ENCODE peak calls at places on chromosomes 4 and X, in four cellular contexts. J is GDM1, G is nucleus accumbens, N is coronary artery. T is an unnamed sample.

GRCh38 chr4:113636877-113637276 is 124.7 kb downstream of the CAMK2D start:
- DNase-seq in N (no peak), G (no peak), J (peak), T (no peak)

GRCh38 chrX:10636337-10636736 is 16.0 kb upstream of the MID1 start:
- DNase-seq in N (no peak), J (no peak), G (peak), T (no peak)

GRCh38 chr4:145473203-145473602 is 8.4 kb upstream of the SMAD1 start:
- DNase-seq in N (no peak), G (no peak), J (no peak), T (no peak)

GRCh38 chr4:185936650-185937376 is 124.8 kb upstream of the SORBS2 start:
- DNase-seq in G (peak), J (no peak), N (no peak), T (no peak)

GRCh38 chr4:125780159-125780558 is 465.4 kb downstream of the FAT4 start:
- DNase-seq in N (no peak), J (no peak), G (no peak), T (no peak)

GRCh38 chrX:17689971-17690409 is 47.3 kb upstream of the SCML1 start:
- DNase-seq in G (peak), N (no peak), J (peak), T (peak)

GRCh38 chr4:177105526-177105925 is 204.1 kb upstream of the NEIL3 start:
- DNase-seq in G (no peak), J (no peak), N (no peak), T (no peak)

GRCh38 chrX:101482296-101482695 is 3.0 kb upstream of the ARMCX4 start:
- DNase-seq in N (no peak), J (no peak), G (no peak), T (no peak)

GRCh38 chr4:109378076-109378475 is 55.5 kb upstream of the SEC24B start:
- DNase-seq in N (no peak), G (no peak), J (no peak), T (no peak)

GRCh38 chrX:71128915-71129765 is 10.7 kb downstream of the MED12 start:
- DNase-seq in G (no peak), N (no peak), J (peak), T (peak)

GRCh38 chr4:40255722-40256281 is 59.0 kb downstream of the RHOH start:
- DNase-seq in N (no peak), G (no peak), J (no peak), T (no peak)

GRCh38 chrX:22481436-22481835 is 208.7 kb downstream of the CBLL2 start:
- DNase-seq in N (no peak), J (no peak), G (no peak), T (no peak)

GRCh38 chr4:24369630-24370029 is 214.7 kb downstream of the DHX15 start:
- DNase-seq in J (no peak), G (no peak), N (no peak), T (no peak)

GRCh38 chr4:169238445-169238844 is 32.3 kb downstream of the SH3RF1 start:
- DNase-seq in G (no peak), J (no peak), N (no peak), T (no peak)

GRCh38 chr4:177239878-177240277 is 69.8 kb upstream of the NEIL3 start:
- DNase-seq in G (no peak), N (no peak), J (no peak), T (no peak)

GRCh38 chr4:11954093-11954492 is 525.4 kb upstream of the HS3ST1 start:
- DNase-seq in G (no peak), N (no peak), J (no peak), T (no peak)

GRCh38 chr4:172412851-172413250 is 599.6 kb downstream of the GALNTL6 start:
- DNase-seq in G (peak), J (no peak), N (no peak), T (no peak)

T was measured in dorsolateral prefrontal cortex.